ENCODE peak calls at places on chromosome 14, in four cellular contexts. One of them, this sample, is unnamed.

GRCh38 chr14:38208825-38209562 is 1.3 kb downstream of the SSTR1 start:
- DNase-seq in K562: no peak
- DNase-seq in SK-N-SH: no peak
- DNase-seq in HCT116: no peak
- DNase-seq in this sample: peak; percentile 70

GRCh38 chr14:99727096-99727870 is 43.2 kb downstream of the CYP46A1 start:
- DNase-seq in K562: no peak
- DNase-seq in SK-N-SH: no peak
- DNase-seq in HCT116: no peak
- DNase-seq in this sample: no peak

GRCh38 chr14:101027966-101028365 is 124.4 kb upstream of the RTL1 start:
- DNase-seq in K562: no peak
- DNase-seq in SK-N-SH: no peak
- DNase-seq in HCT116: no peak
- DNase-seq in this sample: no peak

GRCh38 chr14:75127903-75128595 is 1.2 kb upstream of the NEK9 start:
- DNase-seq in K562: no peak
- DNase-seq in SK-N-SH: peak; percentile 8
- DNase-seq in HCT116: no peak
- DNase-seq in this sample: no peak

GRCh38 chr14:87888136-87888999 is 104.6 kb downstream of the GALC start:
- DNase-seq in K562: peak; percentile 37
- DNase-seq in SK-N-SH: peak; percentile 12
- DNase-seq in HCT116: no peak
- DNase-seq in this sample: peak; percentile 82

GRCh38 chr14:22502007-22502406 is 87.0 kb downstream of the DAD1 start:
- DNase-seq in K562: no peak
- DNase-seq in SK-N-SH: no peak
- DNase-seq in HCT116: no peak
- DNase-seq in this sample: no peak

GRCh38 chr14:93954516-93954830 is 21.9 kb downstream of the ASB2 start:
- DNase-seq in K562: no peak
- DNase-seq in SK-N-SH: no peak
- DNase-seq in HCT116: no peak
- DNase-seq in this sample: no peak

GRCh38 chr14:30553311-30553989 is 5.5 kb upstream of the G2E3 start:
- DNase-seq in K562: no peak
- DNase-seq in SK-N-SH: no peak
- DNase-seq in HCT116: peak; percentile 21
- DNase-seq in this sample: no peak

GRCh38 chr14:89000007-89000942 is 175.8 kb downstream of the TTC8 start:
- DNase-seq in K562: peak; percentile 53
- DNase-seq in SK-N-SH: no peak
- DNase-seq in HCT116: peak; percentile 53
- DNase-seq in this sample: peak; percentile 48

GRCh38 chr14:105413542-105413886 is 6.1 kb upstream of the MTA1 start:
- DNase-seq in K562: no peak
- DNase-seq in SK-N-SH: no peak
- DNase-seq in HCT116: no peak
- DNase-seq in this sample: no peak

GRCh38 chr14:91417983-91418386 is 365 bp upstream of the CCDC88C start:
- DNase-seq in K562: peak; percentile 86
- DNase-seq in SK-N-SH: peak; percentile 86
- DNase-seq in HCT116: peak; percentile 32
- DNase-seq in this sample: peak; percentile 61

GRCh38 chr14:94117856-94118255 is 7.3 kb downstream of the IFI27 start:
- DNase-seq in K562: no peak
- DNase-seq in SK-N-SH: no peak
- DNase-seq in HCT116: no peak
- DNase-seq in this sample: no peak

GRCh38 chr14:94313991-94314655 is 9.0 kb downstream of the SERPINA6 start:
- DNase-seq in K562: no peak
- DNase-seq in SK-N-SH: no peak
- DNase-seq in HCT116: no peak
- DNase-seq in this sample: no peak

GRCh38 chr14:89060191-89060590 is 235.7 kb downstream of the TTC8 start:
- DNase-seq in K562: no peak
- DNase-seq in SK-N-SH: no peak
- DNase-seq in HCT116: no peak
- DNase-seq in this sample: no peak

GRCh38 chr14:75554482-75554881 is 23.9 kb upstream of the FLVCR2 start:
- DNase-seq in K562: no peak
- DNase-seq in SK-N-SH: no peak
- DNase-seq in HCT116: no peak
- DNase-seq in this sample: no peak

GRCh38 chr14:64450255-64450654 is 15.0 kb upstream of the AKAP5 start:
- DNase-seq in K562: no peak
- DNase-seq in SK-N-SH: no peak
- DNase-seq in HCT116: no peak
- DNase-seq in this sample: no peak

GRCh38 chr14:22221508-22221907 is 367.5 kb downstream of the DAD1 start:
- DNase-seq in K562: peak; percentile 7
- DNase-seq in SK-N-SH: peak; percentile 4
- DNase-seq in HCT116: peak; percentile 12
- DNase-seq in this sample: peak; percentile 61

GRCh38 chr14:28254768-28255167 is 511.8 kb upstream of the FOXG1 start:
- DNase-seq in K562: no peak
- DNase-seq in SK-N-SH: no peak
- DNase-seq in HCT116: no peak
- DNase-seq in this sample: no peak

GRCh38 chr14:94334837-94335236 is 11.7 kb upstream of the SERPINA6 start:
- DNase-seq in K562: no peak
- DNase-seq in SK-N-SH: no peak
- DNase-seq in HCT116: no peak
- DNase-seq in this sample: no peak

GRCh38 chr14:29926701-29927595 is 699 bp downstream of the PRKD1 start:
- DNase-seq in K562: peak; percentile 15
- DNase-seq in SK-N-SH: peak; percentile 73
- DNase-seq in HCT116: no peak
- DNase-seq in this sample: peak; percentile 55

GRCh38 chr14:99422220-99423010 is 58.2 kb downstream of the SETD3 start:
- DNase-seq in K562: no peak
- DNase-seq in SK-N-SH: no peak
- DNase-seq in HCT116: no peak
- DNase-seq in this sample: no peak

GRCh38 chr14:103316723-103317122 is 17.3 kb upstream of the EIF5 start:
- DNase-seq in K562: peak; percentile 35
- DNase-seq in SK-N-SH: no peak
- DNase-seq in HCT116: no peak
- DNase-seq in this sample: peak; percentile 50

GRCh38 chr14:30521899-30522736 is 36.8 kb upstream of the G2E3 start:
- DNase-seq in K562: peak; percentile 28
- DNase-seq in SK-N-SH: peak; percentile 8
- DNase-seq in HCT116: peak; percentile 54
- DNase-seq in this sample: peak; percentile 76

GRCh38 chr14:35337557-35338255 is 45.5 kb downstream of the PSMA6 start:
- DNase-seq in K562: no peak
- DNase-seq in SK-N-SH: peak; percentile 20
- DNase-seq in HCT116: no peak
- DNase-seq in this sample: peak; percentile 65

GRCh38 chr14:100031506-100032281 is 33.5 kb upstream of the EVL start:
- DNase-seq in K562: no peak
- DNase-seq in SK-N-SH: no peak
- DNase-seq in HCT116: peak; percentile 71
- DNase-seq in this sample: no peak

GRCh38 chr14:91303091-91303923 is 58.8 kb upstream of the GPR68 start:
- DNase-seq in K562: peak; percentile 98
- DNase-seq in SK-N-SH: peak; percentile 80
- DNase-seq in HCT116: peak; percentile 49
- DNase-seq in this sample: peak; percentile 98

GRCh38 chr14:71726639-71727085 is 205.6 kb upstream of the RGS6 start:
- DNase-seq in K562: no peak
- DNase-seq in SK-N-SH: no peak
- DNase-seq in HCT116: no peak
- DNase-seq in this sample: no peak

GRCh38 chr14:68466491-68466977 is 326.3 kb downstream of the ZFP36L1 start:
- DNase-seq in K562: no peak
- DNase-seq in SK-N-SH: no peak
- DNase-seq in HCT116: peak; percentile 78
- DNase-seq in this sample: no peak
- TF ChIP-seq POLR2AphosphoS5 in K562: no peak
- TF ChIP-seq POLR2AphosphoS5 in SK-N-SH: no peak
- TF ChIP-seq POLR2AphosphoS5 in HCT116: peak; percentile 33
- TF ChIP-seq POLR2AphosphoS5 in this sample: no peak

GRCh38 chr14:32925439-32925838 is 13.2 kb upstream of the NPAS3 start:
- DNase-seq in K562: no peak
- DNase-seq in SK-N-SH: no peak
- DNase-seq in HCT116: no peak
- DNase-seq in this sample: no peak
- TF ChIP-seq REST in K562: no peak
- TF ChIP-seq REST in SK-N-SH: peak; percentile 85
- TF ChIP-seq REST in HCT116: peak; percentile 24
- TF ChIP-seq REST in this sample: peak; percentile 59

DNA sequence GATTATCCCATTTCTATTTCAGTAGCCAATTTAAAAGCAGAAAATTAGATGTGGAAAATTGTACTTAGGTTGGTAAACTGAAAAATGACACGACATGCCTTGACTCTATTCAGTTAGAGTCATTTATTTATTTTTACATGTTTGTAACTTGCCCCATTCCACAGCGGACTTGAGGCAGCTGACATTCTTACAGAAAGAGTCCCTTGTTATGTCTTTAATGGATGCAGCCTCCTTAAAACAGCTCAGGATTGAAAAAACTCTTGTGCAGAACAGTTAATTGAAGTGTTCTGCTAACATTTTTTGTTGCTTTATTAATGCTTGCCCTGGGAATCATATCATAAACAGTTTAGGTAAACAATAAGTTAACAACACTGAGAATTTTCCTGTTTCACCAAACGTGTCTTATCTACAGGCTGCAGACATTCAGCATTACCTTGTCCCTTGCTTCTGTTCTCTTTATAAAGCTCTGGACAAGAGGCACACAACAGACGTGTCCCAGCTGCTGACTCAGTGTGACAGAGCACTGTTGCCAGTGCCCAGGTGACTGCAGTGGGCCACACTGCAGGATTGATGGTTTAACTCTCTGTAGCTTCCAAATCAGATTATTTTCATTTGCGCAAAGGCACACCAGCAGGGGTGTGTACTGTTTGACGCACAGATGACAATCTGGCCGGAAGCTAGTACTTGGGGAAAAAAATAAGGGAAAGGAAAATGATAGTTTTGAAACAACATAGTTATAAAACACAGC is 101.6 kb downstream of the PELI2 start:
- DNase-seq in K562: peak; percentile 47
- DNase-seq in SK-N-SH: no peak
- DNase-seq in HCT116: no peak
- DNase-seq in this sample: no peak
- H3K27ac ChIP-seq in K562: peak overlapping the region; percentile 82
- H3K27ac ChIP-seq in SK-N-SH: no peak overlapping the region
- H3K27ac ChIP-seq in HCT116: no peak overlapping the region
- H3K27ac ChIP-seq in this sample: no peak overlapping the region

DNA sequence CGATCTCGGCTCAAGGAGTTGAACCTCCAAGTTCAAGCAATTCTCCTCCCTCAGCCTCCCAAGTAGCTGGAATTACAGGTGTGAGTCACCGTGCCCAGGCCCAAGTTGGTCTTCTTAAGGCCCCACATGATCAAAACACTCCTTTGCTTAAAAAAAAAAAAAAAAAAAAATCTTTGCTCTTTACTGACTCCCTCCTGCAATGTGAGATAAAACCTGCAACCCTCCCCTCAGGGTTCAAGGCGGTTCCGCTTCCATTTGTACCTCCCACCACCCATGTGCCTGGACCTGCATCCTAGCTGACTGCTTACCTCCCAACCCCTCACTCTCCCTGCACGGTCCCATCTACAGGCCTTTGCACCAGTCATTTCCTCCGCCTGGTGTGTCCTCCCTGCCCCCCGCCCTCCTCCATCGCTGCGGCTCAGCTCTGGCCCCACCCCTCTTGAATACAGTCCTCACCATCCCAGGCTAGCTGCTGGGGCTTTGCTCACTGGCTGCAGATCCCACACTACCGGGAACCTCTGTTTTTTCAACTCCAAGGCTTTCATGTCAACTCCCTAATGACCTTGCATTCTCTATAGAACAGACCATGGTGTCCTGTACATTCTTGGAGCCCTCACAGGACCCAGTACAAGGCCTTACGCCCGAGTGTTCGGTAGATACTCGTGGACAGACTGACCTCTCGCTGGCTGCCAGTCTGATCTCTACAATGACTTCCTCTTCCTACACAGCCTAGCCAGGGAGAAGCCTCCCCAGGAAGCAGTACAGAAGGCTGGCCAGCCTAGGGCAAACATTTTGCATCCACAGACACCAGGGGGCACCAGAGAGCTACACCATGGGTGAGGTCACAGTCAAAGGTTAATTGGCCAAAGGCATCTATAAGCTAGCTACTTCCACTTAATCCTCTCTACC is 14.2 kb upstream of the PNMA1 start:
- DNase-seq in K562: peak; percentile 75
- DNase-seq in SK-N-SH: peak; percentile 89
- DNase-seq in HCT116: peak; percentile 61
- DNase-seq in this sample: peak; percentile 92
- TF ChIP-seq POLR2AphosphoS5 in K562: no peak
- TF ChIP-seq POLR2AphosphoS5 in SK-N-SH: no peak
- TF ChIP-seq POLR2AphosphoS5 in HCT116: no peak
- TF ChIP-seq POLR2AphosphoS5 in this sample: no peak

GRCh38 chr14:68521952-68522509 is 270.8 kb downstream of the ZFP36L1 start:
- DNase-seq in K562: no peak
- DNase-seq in SK-N-SH: no peak
- DNase-seq in HCT116: no peak
- DNase-seq in this sample: no peak

GRCh38 chr14:68518910-68519686 is 273.8 kb downstream of the ZFP36L1 start:
- DNase-seq in K562: no peak
- DNase-seq in SK-N-SH: no peak
- DNase-seq in HCT116: no peak
- DNase-seq in this sample: no peak

GRCh38 chr14:68521557-68521901 is 271.3 kb downstream of the ZFP36L1 start:
- DNase-seq in K562: no peak
- DNase-seq in SK-N-SH: no peak
- DNase-seq in HCT116: no peak
- DNase-seq in this sample: no peak

GRCh38 chr14:68519788-68520187 is 273.1 kb downstream of the ZFP36L1 start:
- DNase-seq in K562: no peak
- DNase-seq in SK-N-SH: no peak
- DNase-seq in HCT116: no peak
- DNase-seq in this sample: no peak

GRCh38 chr14:68520637-68521556 is 272.0 kb downstream of the ZFP36L1 start:
- DNase-seq in K562: no peak
- DNase-seq in SK-N-SH: no peak
- DNase-seq in HCT116: peak; percentile 81
- DNase-seq in this sample: peak; percentile 64
- TF ChIP-seq REST in K562: no peak
- TF ChIP-seq REST in SK-N-SH: no peak
- TF ChIP-seq REST in HCT116: no peak
- TF ChIP-seq REST in this sample: no peak